ENCODE peak calls at places on chromosomes 16 and 17, in four cellular contexts. F is HepG2, U is suprapubic skin, H is H1. T is an unnamed sample.

GRCh38 chr17:66920426-66920825 is 44.1 kb upstream of the CACNG4 start:
- DNase-seq in F (no peak), H (no peak), U (no peak), T (no peak)

GRCh38 chr17:9880582-9880999 is 24.5 kb downstream of the RCVRN start:
- DNase-seq in H (no peak), U (no peak), F (no peak), T (no peak)

GRCh38 chr17:46167826-46168569 is 25.2 kb downstream of the KANSL1 start:
- DNase-seq in F (peak), H (no peak), U (no peak), T (no peak)

GRCh38 chr17:284676-285355 is 67.8 kb downstream of the RPH3AL start:
- DNase-seq in F (no peak), H (peak), U (peak), T (no peak)

GRCh38 chr17:61364463-61364846 is 35.2 kb upstream of the TBX2 start:
- DNase-seq in H (no peak), F (peak), U (no peak), T (no peak)

GRCh38 chr17:78559024-78559423 is 18.2 kb downstream of the DNAH17 start:
- DNase-seq in H (no peak), U (no peak), F (no peak), T (no peak)

GRCh38 chr16:89319883-89320716 is 102.6 kb downstream of the ZNF778 start:
- DNase-seq in F (peak), H (no peak), U (no peak), T (peak)

GRCh38 chr17:79340286-79340685 is 265.7 kb downstream of the ENGASE start:
- DNase-seq in F (no peak), U (no peak), H (no peak), T (no peak)

GRCh38 chr17:3879591-3880417 is 13.0 kb downstream of the CAMKK1 start:
- DNase-seq in F (no peak), U (no peak), H (no peak), T (no peak)

GRCh38 chr16:23573822-23574221 is 16.3 kb downstream of the UBFD1 start:
- DNase-seq in H (no peak), F (no peak), U (no peak), T (no peak)

GRCh38 chr16:398551-399277 is 1.7 kb downstream of the NME4 start:
- DNase-seq in U (no peak), F (no peak), H (peak), T (no peak)

GRCh38 chr17:57949649-57950048 is 5.6 kb downstream of the CUEDC1 start:
- DNase-seq in F (no peak), U (no peak), H (no peak), T (no peak)

GRCh38 chr16:275041-275621 is 613 bp downstream of the RGS11 start:
- DNase-seq in U (no peak), F (no peak), H (no peak), T (no peak)

GRCh38 chr17:7774037-7774659 is 56.6 kb downstream of the DNAH2 start:
- DNase-seq in H (no peak), F (peak), U (no peak), T (peak)

GRCh38 chr17:65533855-65534457 is 27.5 kb downstream of the AXIN2 start:
- DNase-seq in H (no peak), F (no peak), U (peak), T (no peak)

GRCh38 chr17:38449364-38449763 is 21.1 kb downstream of the ARHGAP23 start:
- DNase-seq in F (peak), H (no peak), U (no peak), T (no peak)

GRCh38 chr17:45146166-45146565 is 2.1 kb upstream of the HEXIM1 start:
- DNase-seq in F (no peak), H (no peak), U (no peak), T (no peak)

GRCh38 chr16:88738167-88739084 is 32.1 kb downstream of the CTU2 start:
- DNase-seq in H (no peak), F (no peak), U (no peak), T (no peak)

GRCh38 chr16:77833906-77834599 is 45.7 kb downstream of the VAT1L start:
- DNase-seq in U (no peak), H (peak), F (no peak), T (no peak)

GRCh38 chr17:27569257-27569722 is 61.7 kb upstream of the LGALS9 start:
- DNase-seq in F (no peak), H (peak), U (no peak), T (no peak)

GRCh38 chr17:70646673-70647072 is 477.3 kb downstream of the KCNJ2 start:
- DNase-seq in U (no peak), H (no peak), F (no peak), T (no peak)

GRCh38 chr16:3058173-3059030 is 7.0 kb upstream of the IL32 start:
- DNase-seq in U (no peak), F (peak), H (peak), T (peak)

GRCh38 chr16:59698341-59698979 is 964.3 kb upstream of the GOT2 start:
- DNase-seq in U (no peak), F (no peak), H (no peak), T (no peak)

GRCh38 chr16:78973041-78973440 is 627.5 kb downstream of the MAF start:
- DNase-seq in F (no peak), H (no peak), U (no peak), T (no peak)

GRCh38 chr17:81132770-81133723 is 32.3 kb upstream of the PVALEF start:
- DNase-seq in U (no peak), F (peak), H (no peak), T (no peak)

GRCh38 chr16:2831203-2831602 is 1.1 kb downstream of the ZG16B start:
- DNase-seq in H (no peak), F (no peak), U (no peak), T (no peak)

GRCh38 chr17:44587339-44587738 is 30.1 kb downstream of the FZD2 start:
- DNase-seq in F (peak), U (no peak), H (no peak), T (peak)

GRCh38 chr17:27456681-27457404 is 595 bp downstream of the KSR1 start:
- DNase-seq in F (no peak), H (no peak), U (no peak), T (no peak)

GRCh38 chr17:17690156-17690737 is 9.0 kb downstream of the RAI1 start:
- DNase-seq in F (no peak), H (no peak), U (no peak), T (peak)

GRCh38 chr17:71184716-71185115 is 936.1 kb upstream of the SOX9 start:
- DNase-seq in U (no peak), F (no peak), H (no peak), T (no peak)

GRCh38 chr16:54748611-54749190 is 182.0 kb upstream of the IRX5 start:
- DNase-seq in U (no peak), H (no peak), F (no peak), T (no peak)

GRCh38 chr16:70151941-70152509 is 21.6 kb upstream of the CLEC18C start:
- DNase-seq in H (no peak), F (no peak), U (peak), T (no peak)

GRCh38 chr17:72715906-72716572 is 376.4 kb downstream of the SLC39A11 start:
- DNase-seq in H (no peak), U (no peak), F (peak), T (no peak)

GRCh38 chr17:73706858-73707257 is 62.6 kb upstream of the SDK2 start:
- DNase-seq in U (no peak), F (no peak), H (no peak), T (no peak)

GRCh38 chr17:13410874-13411273 is 190.9 kb downstream of the HS3ST3A1 start:
- DNase-seq in U (no peak), H (no peak), F (peak), T (no peak)

GRCh38 chr17:15263206-15263579 is 1.9 kb downstream of the PMP22 start:
- DNase-seq in F (no peak), H (no peak), U (peak), T (peak)

GRCh38 chr16:60110531-60110930 is 1376.4 kb upstream of the GOT2 start:
- DNase-seq in H (no peak), U (no peak), F (no peak), T (no peak)

GRCh38 chr16:72997141-72997542 is 50.8 kb downstream of the ZFHX3 start:
- DNase-seq in F (no peak), U (no peak), H (no peak), T (peak)

GRCh38 chr17:69501591-69502468 is 87.3 kb downstream of the MAP2K6 start:
- DNase-seq in U (no peak), F (peak), H (no peak), T (peak)

GRCh38 chr17:69503711-69504110 is 89.2 kb downstream of the MAP2K6 start:
- DNase-seq in U (no peak), H (no peak), F (no peak), T (no peak)

GRCh38 chr17:69502488-69502887 is 88.0 kb downstream of the MAP2K6 start:
- DNase-seq in F (no peak), U (no peak), H (no peak), T (no peak)

GRCh38 chr17:69499301-69499700 is 84.8 kb downstream of the MAP2K6 start:
- DNase-seq in H (no peak), F (no peak), U (no peak), T (no peak)

DNA sequence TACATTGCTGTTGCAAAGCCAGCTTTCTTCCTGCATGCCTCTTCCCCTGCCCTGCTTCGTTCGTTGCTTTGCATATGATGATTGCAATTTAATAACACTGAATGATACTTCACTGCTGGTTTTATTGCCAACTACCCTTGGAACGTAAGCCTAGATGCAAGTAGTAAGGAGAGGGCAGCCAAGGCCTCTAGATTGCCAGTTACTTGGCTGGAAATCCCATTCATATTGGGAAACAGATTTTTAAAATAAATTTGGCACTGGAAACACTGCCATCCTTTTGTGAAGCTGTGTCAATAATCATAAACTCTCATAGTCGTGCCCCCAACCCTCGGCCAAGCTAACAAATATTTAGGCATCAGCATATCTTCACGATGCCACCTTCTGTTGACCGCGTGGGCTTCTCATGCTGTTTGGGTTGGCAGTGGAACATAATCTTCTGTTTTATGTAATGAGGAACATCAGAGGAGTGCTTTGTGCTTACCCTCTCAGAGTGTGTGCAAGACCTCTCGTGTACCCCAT is 86.5 kb downstream of the MAP2K6 start:
- DNase-seq in U (no peak), F (no peak), H (no peak), T (no peak)
- TF ChIP-seq POLR2AphosphoS5 in U (no peak), F (no peak), H (no peak), T (no peak)

GRCh38 chr16:85557976-85558589 is 55.0 kb upstream of the GSE1 start:
- DNase-seq in U (no peak), F (no peak), H (peak), T (peak)
- TF ChIP-seq EP300 in U (no peak), F (no peak), H (no peak), T (no peak)

GRCh38 chr16:4117250-4117578 is 972 bp upstream of the ADCY9 start:
- DNase-seq in U (no peak), F (no peak), H (no peak), T (no peak)
- H3K27ac ChIP-seq in U (no peak), F (peak), H (no peak), T (peak)

GRCh38 chr16:65473699-65474098 is 351.8 kb upstream of the CDH11 start:
- DNase-seq in F (no peak), H (no peak), U (no peak), T (no peak)
- TF ChIP-seq POLR2AphosphoS5 in F (no peak), H (no peak), U (no peak), T (no peak)

GRCh38 chr17:50028207-50029120 is 27.4 kb upstream of the ITGA3 start:
- DNase-seq in U (peak), H (no peak), F (no peak), T (no peak)
- TF ChIP-seq EP300 in U (no peak), H (no peak), F (no peak), T (no peak)

GRCh38 chr17:67994827-67995567 is 1.3 kb downstream of the C17orf58 start:
- DNase-seq in U (no peak), F (no peak), H (no peak), T (peak)

GRCh38 chr17:67999291-67999911 is 3.1 kb upstream of the C17orf58 start:
- DNase-seq in U (no peak), F (no peak), H (no peak), T (no peak)

GRCh38 chr17:67993998-67994361 is 2.3 kb downstream of the C17orf58 start:
- DNase-seq in F (peak), H (peak), U (peak), T (no peak)

GRCh38 chr17:67995568-67996191 is 589 bp downstream of the C17orf58 start:
- DNase-seq in H (peak), U (no peak), F (no peak), T (peak)

DNA sequence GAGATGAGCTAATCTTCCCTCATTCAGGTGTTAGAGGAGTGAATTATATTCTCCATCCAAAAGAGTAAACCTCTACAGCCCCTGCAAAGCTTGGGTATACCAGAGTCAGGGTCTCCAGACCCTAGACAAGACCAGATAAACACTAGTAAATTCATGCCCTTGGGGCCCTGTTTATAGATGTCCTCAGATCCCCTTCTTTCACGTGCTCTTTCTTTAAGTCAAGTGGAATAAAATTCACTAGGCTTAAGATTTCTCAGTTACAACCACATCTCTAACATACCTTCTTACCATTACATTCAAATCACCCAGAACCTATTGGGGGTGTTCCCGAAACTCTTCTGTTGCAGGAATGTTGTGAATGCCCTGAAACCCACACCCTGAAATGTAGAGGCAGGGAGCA is 2.2 kb upstream of the C17orf58 start:
- DNase-seq in F (no peak), H (no peak), U (no peak), T (no peak)
- H3K27ac ChIP-seq in F (no peak), H (no peak), U (no peak), T (no peak)

GRCh38 chr17:60154616-60155426 is 5.0 kb downstream of the CA4 start:
- DNase-seq in U (no peak), F (no peak), H (no peak), T (peak)

GRCh38 chr17:60153606-60154355 is 4.0 kb downstream of the CA4 start:
- DNase-seq in U (no peak), H (no peak), F (no peak), T (no peak)

GRCh38 chr17:60148300-60148838 is 1.4 kb upstream of the CA4 start:
- DNase-seq in H (no peak), U (no peak), F (no peak), T (no peak)

GRCh38 chr17:60149691-60150582 is at the start of gene CA4:
- DNase-seq in F (no peak), U (no peak), H (peak), T (no peak)

DNA sequence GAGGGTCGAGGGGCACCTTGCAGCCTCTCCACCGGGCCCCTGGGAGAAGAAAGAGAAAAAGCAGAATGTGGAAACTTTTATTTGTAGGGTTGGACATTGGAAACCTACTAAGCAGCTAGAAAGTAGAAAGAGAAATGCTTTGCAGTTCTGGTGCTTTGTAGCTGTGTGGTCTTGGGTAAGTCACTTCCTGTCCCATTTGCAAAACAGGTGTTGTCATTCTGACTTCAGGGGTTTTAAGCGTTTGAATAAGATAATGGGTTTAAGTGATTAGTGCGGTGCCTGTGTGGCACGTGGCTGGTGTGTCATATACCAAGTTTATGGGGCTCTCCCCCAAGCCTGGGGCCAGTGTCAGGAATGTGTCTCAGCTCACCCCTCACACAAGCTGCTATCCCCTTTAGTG is 1.6 kb downstream of the CA4 start:
- DNase-seq in U (no peak), H (peak), F (no peak), T (no peak)
- TF ChIP-seq POLR2AphosphoS5 in U (no peak), H (no peak), F (no peak), T (no peak)

DNA sequence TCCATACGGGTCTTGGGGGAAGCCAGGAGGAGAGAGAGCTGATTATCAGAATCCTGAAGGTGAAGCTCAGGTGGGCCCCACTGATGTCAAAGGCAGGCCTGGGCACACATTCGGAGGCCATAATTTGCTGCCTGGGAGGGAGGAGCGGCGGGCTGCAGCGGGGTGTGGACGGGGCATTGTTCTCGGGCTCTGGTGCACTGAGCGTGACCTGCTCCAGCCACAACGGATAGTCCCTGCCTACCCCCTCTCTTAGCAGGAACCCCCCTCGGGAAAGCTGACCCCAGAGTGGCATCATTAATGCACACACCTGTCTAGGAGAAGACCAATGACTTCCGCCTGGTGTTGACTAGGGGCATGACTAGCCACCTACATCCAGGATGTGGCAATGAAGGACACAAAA is 156.0 kb downstream of the C16orf78 start:
- DNase-seq in U (no peak), H (no peak), F (no peak), T (no peak)
- TF ChIP-seq EP300 in U (no peak), H (no peak), F (no peak), T (no peak)